ENCODE peak calls at places on chromosomes 6 and 20, in ten cellular contexts. K is CD8-positive, alpha-beta T cell; C is progenitor cell of endocrine pancreas; E is neural crest cell; Y is adrenal gland; H is fibroblast of mammary gland; P is fibroblast of lung; A is activated B cell treated with CpG ODN at 0.5 μM for 24 hours; R is H1; O is tibial artery. I is an unnamed sample.

GRCh38 chr6:78611886-78612480 is 255.4 kb upstream of the IRAK1BP1 start:
- DNase-seq in P (peak; percentile 24), A (no peak), C (no peak), E (no peak), Y (no peak), R (no peak), K (no peak), H (peak; percentile 34), O (no peak), I (no peak)

GRCh38 chr20:36770680-36771079 is 2.9 kb downstream of the DSN1 start:
- DNase-seq in C (no peak), Y (no peak), H (no peak), O (peak; percentile 20), E (no peak), A (no peak), K (no peak), R (no peak), P (no peak), I (no peak)

GRCh38 chr6:79230149-79230548 is 4.3 kb downstream of the HMGN3 start:
- DNase-seq in C (no peak), O (no peak), A (no peak), E (no peak), P (peak; percentile 11), H (no peak), R (no peak), Y (no peak), K (no peak), I (no peak)

GRCh38 chr6:28137458-28138020 is 4.1 kb upstream of the ZKSCAN8 start:
- DNase-seq in P (no peak), H (peak; percentile 29), O (no peak), R (no peak), Y (no peak), A (peak; percentile 38), E (no peak), C (no peak), K (peak; percentile 24), I (no peak)

GRCh38 chr6:47132724-47133123 is 90.6 kb upstream of the ADGRF1 start:
- DNase-seq in K (no peak), Y (no peak), E (no peak), O (no peak), P (no peak), H (no peak), C (no peak), R (no peak), A (no peak), I (no peak)

GRCh38 chr20:46438156-46438750 is 31.8 kb upstream of the ELMO2 start:
- DNase-seq in O (no peak), E (no peak), A (no peak), H (peak; percentile 48), C (no peak), P (peak; percentile 67), R (no peak), K (no peak), Y (peak; percentile 27), I (no peak)

GRCh38 chr20:17645546-17646208 is 36.4 kb downstream of the RRBP1 start:
- DNase-seq in A (no peak), H (peak; percentile 39), K (no peak), E (no peak), Y (no peak), C (no peak), O (no peak), P (no peak), R (no peak), I (no peak)

GRCh38 chr20:427849-428657 is 20.0 kb downstream of the RBCK1 start:
- DNase-seq in H (no peak), Y (no peak), R (no peak), E (no peak), K (no peak), C (no peak), A (no peak), O (peak; percentile 59), P (no peak), I (no peak)

GRCh38 chr6:144797881-144798589 is 512.9 kb downstream of the UTRN start:
- DNase-seq in A (no peak), O (no peak), C (no peak), H (peak; percentile 63), R (no peak), Y (no peak), P (peak; percentile 70), K (no peak), E (no peak), I (no peak)

GRCh38 chr6:56764081-56764566 is 121.4 kb upstream of the DST start:
- DNase-seq in A (no peak), E (no peak), H (peak; percentile 56), O (no peak), R (no peak), Y (peak; percentile 43), P (peak; percentile 63), C (no peak), K (no peak), I (no peak)

GRCh38 chr6:2990179-2990931 is 9.3 kb upstream of the NQO2 start:
- DNase-seq in O (no peak), P (peak; percentile 50), E (no peak), R (no peak), H (peak; percentile 26), A (peak; percentile 27), K (peak; percentile 28), Y (peak; percentile 76), C (no peak), I (no peak)

GRCh38 chr20:4468114-4468513 is 253.6 kb upstream of the PRND start:
- DNase-seq in P (no peak), K (no peak), A (no peak), R (no peak), O (no peak), E (no peak), Y (no peak), C (no peak), H (no peak), I (no peak)

GRCh38 chr6:87654117-87654516 is 47.9 kb downstream of the AKIRIN2 start:
- DNase-seq in K (no peak), P (no peak), A (no peak), O (no peak), C (no peak), H (no peak), E (no peak), Y (no peak), R (no peak), I (no peak)

GRCh38 chr6:3321042-3321441 is 62.3 kb downstream of the PSMG4 start:
- DNase-seq in C (no peak), R (no peak), E (no peak), P (no peak), K (no peak), H (no peak), Y (no peak), O (no peak), A (no peak), I (no peak)

GRCh38 chr20:10696650-10697049 is 22.9 kb upstream of the JAG1 start:
- DNase-seq in A (no peak), E (peak; percentile 9), P (no peak), H (no peak), R (peak; percentile 87), O (no peak), Y (peak; percentile 28), K (no peak), C (no peak), I (no peak)
- TF ChIP-seq CTCF in A (no peak), E (peak; percentile 57), P (peak; percentile 56), H (peak; percentile 59), R (peak; percentile 87), O (peak; percentile 20), Y (peak; percentile 36), K (no peak), C (peak; percentile 51), I (peak; percentile 72)

GRCh38 chr20:22384978-22385377 is 199.4 kb downstream of the FOXA2 start:
- DNase-seq in C (no peak), E (no peak), R (no peak), Y (no peak), P (no peak), A (no peak), K (no peak), H (no peak), O (no peak), I (no peak)

GRCh38 chr20:22387452-22387851 is 196.9 kb downstream of the FOXA2 start:
- DNase-seq in K (no peak), O (no peak), P (no peak), E (no peak), Y (no peak), A (no peak), H (no peak), C (no peak), R (no peak), I (no peak)

GRCh38 chr20:22386300-22386623 is 198.1 kb downstream of the FOXA2 start:
- DNase-seq in O (no peak), Y (no peak), A (no peak), C (no peak), K (no peak), P (no peak), E (no peak), R (no peak), H (no peak), I (no peak)

GRCh38 chr20:22383156-22383555 is 201.2 kb downstream of the FOXA2 start:
- DNase-seq in A (no peak), Y (no peak), P (no peak), R (no peak), H (no peak), K (no peak), O (no peak), C (no peak), E (no peak), I (no peak)

DNA sequence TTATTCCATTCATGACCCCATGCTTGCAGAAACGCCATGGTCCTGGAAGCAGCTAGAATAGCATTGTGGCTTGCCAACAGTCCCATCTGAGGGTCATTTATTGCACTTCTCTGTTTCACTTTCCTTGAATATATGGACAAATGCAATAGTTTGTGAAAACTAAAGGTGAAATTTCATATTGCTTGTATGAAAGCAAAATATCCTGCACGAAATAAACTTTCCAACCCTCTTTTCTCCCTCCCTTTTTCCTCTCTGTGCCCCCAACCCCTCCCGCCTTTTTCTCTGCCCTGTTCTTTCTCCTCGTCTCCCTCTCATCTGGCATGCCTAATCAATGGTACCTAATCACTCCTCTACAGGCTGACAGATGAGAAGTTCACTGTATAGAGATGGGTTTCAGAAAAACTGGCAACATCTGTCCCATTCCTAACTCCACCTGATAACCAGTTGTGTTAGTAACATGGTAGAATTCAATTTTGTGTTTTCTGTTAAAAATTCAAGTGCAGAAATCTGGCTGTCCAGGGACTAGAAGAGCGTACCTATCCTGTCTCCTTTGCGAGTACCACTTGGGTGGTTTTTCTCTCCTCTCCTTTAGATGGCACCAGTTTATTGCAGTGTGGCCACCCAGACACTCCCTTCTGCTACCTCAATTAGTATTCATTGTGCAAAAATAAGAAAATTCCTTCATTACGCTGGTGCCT is 198.6 kb downstream of the FOXA2 start:
- DNase-seq in E (no peak), O (no peak), H (no peak), R (no peak), P (no peak), A (no peak), Y (no peak), K (no peak), C (no peak), I (no peak)
- TF ChIP-seq CTCF in E (no peak), O (no peak), H (peak; percentile 23), R (peak; percentile 54), P (no peak), A (no peak), Y (no peak), K (no peak), C (peak; percentile 43), I (peak; percentile 28)

GRCh38 chr20:34022154-34022842 is 28.6 kb downstream of the RALY start:
- DNase-seq in P (peak; percentile 45), O (no peak), C (no peak), A (no peak), K (no peak), E (no peak), Y (no peak), R (no peak), H (peak; percentile 19), I (no peak)
- TF ChIP-seq CTCF in P (peak; percentile 49), O (no peak), C (peak; percentile 48), A (no peak), K (peak; percentile 50), E (peak; percentile 56), Y (peak; percentile 14), R (peak; percentile 43), H (peak; percentile 53), I (peak; percentile 68)

GRCh38 chr20:38880952-38881735 is 45.1 kb upstream of the FAM83D start:
- DNase-seq in R (no peak), C (no peak), O (no peak), A (peak; percentile 58), H (no peak), Y (no peak), E (no peak), P (no peak), K (no peak), I (no peak)
- TF ChIP-seq CTCF in R (no peak), C (no peak), O (no peak), A (no peak), H (no peak), Y (no peak), E (no peak), P (no peak), K (no peak), I (no peak)